ENCODE peak calls at places on chromosomes 6 and 20, in five cellular contexts. B is HAP-1, Q is NT2/D1, O is ovary, G is left ventricle myocardium inferior. F is an unnamed sample.
A peak's percentile ranks its signal among the peaks of the same experiment; 100 is the strongest.

GRCh38 chr6:19086480-19086879 is 699.3 kb downstream of the RNF144B start:
- DNase-seq in B (no peak), Q (no peak), O (no peak), G (no peak), F (no peak)

GRCh38 chr6:5671162-5671561 is 335.6 kb downstream of the NRN1 start:
- DNase-seq in B (peak; percentile 13), Q (no peak), O (no peak), G (no peak), F (no peak)

GRCh38 chr6:43681303-43681702 is 6.3 kb downstream of the MRPS18A start:
- DNase-seq in B (no peak), Q (no peak), O (no peak), G (no peak), F (no peak)

GRCh38 chr20:23086931-23087411 is 847 bp upstream of the CD93 start:
- DNase-seq in B (no peak), Q (no peak), O (no peak), G (peak; percentile 63), F (no peak)

GRCh38 chr6:89956182-89956581 is 61.9 kb downstream of the GJA10 start:
- DNase-seq in B (no peak), Q (no peak), O (no peak), G (no peak), F (no peak)

GRCh38 chr20:57829805-57830514 is 120.1 kb upstream of the PMEPA1 start:
- DNase-seq in B (no peak), Q (no peak), O (no peak), G (no peak), F (no peak)

GRCh38 chr20:61649879-61650200 is 397.8 kb downstream of the CDH4 start:
- DNase-seq in B (no peak), Q (no peak), O (no peak), G (no peak), F (no peak)

GRCh38 chr20:58017237-58017969 is 211.1 kb downstream of the ANKRD60 start:
- DNase-seq in B (no peak), Q (no peak), O (no peak), G (no peak), F (no peak)

GRCh38 chr20:31723282-31724078 is 812 bp upstream of the BCL2L1 start:
- DNase-seq in B (peak; percentile 99), Q (peak; percentile 94), O (peak; percentile 99), G (peak; percentile 99), F (peak; percentile 100)

GRCh38 chr6:11618533-11618932 is 81.0 kb downstream of the TMEM170B start:
- DNase-seq in B (no peak), Q (no peak), O (no peak), G (no peak), F (no peak)

GRCh38 chr20:31602779-31603441 is 2.2 kb upstream of the ID1 start:
- DNase-seq in B (no peak), Q (no peak), O (no peak), G (no peak), F (peak; percentile 67)

GRCh38 chr20:35939264-35939663 is 15.0 kb downstream of the SCAND1 start:
- DNase-seq in B (no peak), Q (no peak), O (no peak), G (no peak), F (no peak)

GRCh38 chr20:47205577-47206123 is 150.8 kb downstream of the ZMYND8 start:
- DNase-seq in B (peak; percentile 58), Q (peak; percentile 61), O (no peak), G (peak; percentile 79), F (peak; percentile 49)

GRCh38 chr20:43937586-43937985 is 22.9 kb downstream of the TOX2 start:
- DNase-seq in B (no peak), Q (no peak), O (no peak), G (no peak), F (no peak)

GRCh38 chr6:36911946-36912555 is 26.3 kb downstream of the C6orf89 start:
- DNase-seq in B (no peak), Q (no peak), O (no peak), G (no peak), F (no peak)

GRCh38 chr6:97189767-97190166 is 93.2 kb downstream of the MMS22L start:
- DNase-seq in B (no peak), Q (no peak), O (no peak), G (no peak), F (no peak)

GRCh38 chr20:59822291-59823029 is 111.0 kb downstream of the SYCP2 start:
- DNase-seq in B (no peak), Q (no peak), O (no peak), G (no peak), F (no peak)

GRCh38 chr6:138989098-138989983 is 1.3 kb upstream of the REPS1 start:
- DNase-seq in B (no peak), Q (no peak), O (no peak), G (no peak), F (no peak)

GRCh38 chr6:82072113-82072512 is 175.4 kb downstream of the IBTK start:
- DNase-seq in B (no peak), Q (no peak), O (no peak), G (no peak), F (no peak)

GRCh38 chr20:52269327-52269726 is 77.7 kb upstream of the ZFP64 start:
- DNase-seq in B (no peak), Q (no peak), O (no peak), G (no peak), F (no peak)

GRCh38 chr20:12591949-12592470 is 416.8 kb upstream of the SPTLC3 start:
- DNase-seq in B (no peak), Q (peak; percentile 28), O (no peak), G (no peak), F (no peak)

GRCh38 chr6:37493047-37493995 is 6.4 kb downstream of the CCDC167 start:
- DNase-seq in B (no peak), Q (no peak), O (peak; percentile 55), G (no peak), F (no peak)

GRCh38 chr6:77487808-77488425 is 24.6 kb upstream of the HTR1B start:
- DNase-seq in B (no peak), Q (no peak), O (no peak), G (no peak), F (no peak)

GRCh38 chr6:141675957-141676356 is 456.8 kb upstream of the GJE1 start:
- DNase-seq in B (no peak), Q (no peak), O (no peak), G (no peak), F (no peak)

GRCh38 chr20:45373353-45374100 is 4.6 kb downstream of the TP53TG5 start:
- DNase-seq in B (peak; percentile 96), Q (peak; percentile 76), O (peak; percentile 87), G (peak; percentile 88), F (peak; percentile 91)
- H3K4me3 ChIP-seq in B (peak overlapping the region; percentile 25), Q (peak overlapping the region; percentile 2), O (peak overlapping the region; percentile 45), G (peak overlapping the region; percentile 74), F (peak overlapping the region; percentile 7)

DNA sequence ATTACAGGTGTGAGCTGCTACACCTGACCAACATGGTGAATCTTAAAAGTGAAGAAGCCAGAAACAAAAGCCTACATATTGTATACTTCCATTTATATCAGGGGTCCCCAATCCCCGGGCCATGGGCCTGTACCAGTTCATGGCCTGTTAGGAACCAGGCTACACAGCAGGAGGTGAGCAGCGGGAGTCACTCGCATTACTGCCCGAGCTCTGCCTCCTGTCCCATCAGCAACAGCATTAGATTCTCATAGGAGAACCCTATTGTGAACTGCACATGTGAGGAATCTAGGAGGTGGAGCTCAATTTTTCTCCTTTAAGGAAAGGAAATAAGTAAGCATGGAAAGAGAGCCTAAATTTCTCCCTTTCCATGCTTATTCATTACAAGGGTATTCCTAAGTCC is 21.7 kb downstream of the CSNK2A1 start:
- DNase-seq in B (no peak), Q (no peak), O (no peak), G (no peak), F (no peak)
- H3K9me3 ChIP-seq in B (peaks cover 3% of the 10 kb centered on the region), Q (no peaks in the 10 kb centered on the region), O (no peaks in the 10 kb centered on the region), G (peaks cover 31% of the 10 kb centered on the region), F (peaks cover 16% of the 10 kb centered on the region)

GRCh38 chr6:31587791-31588777 is 2.0 kb downstream of the LST1 start:
- DNase-seq in B (no peak), Q (no peak), O (no peak), G (no peak), F (no peak)

GRCh38 chr6:31586596-31586995 is 519 bp downstream of the LST1 start:
- DNase-seq in B (no peak), Q (no peak), O (no peak), G (no peak), F (no peak)

GRCh38 chr6:31592396-31592771 is 422 bp downstream of the NCR3 start:
- DNase-seq in B (no peak), Q (no peak), O (no peak), G (no peak), F (no peak)

GRCh38 chr6:31586013-31586412 is at the start of gene LST1:
- DNase-seq in B (no peak), Q (no peak), O (no peak), G (no peak), F (no peak)

DNA sequence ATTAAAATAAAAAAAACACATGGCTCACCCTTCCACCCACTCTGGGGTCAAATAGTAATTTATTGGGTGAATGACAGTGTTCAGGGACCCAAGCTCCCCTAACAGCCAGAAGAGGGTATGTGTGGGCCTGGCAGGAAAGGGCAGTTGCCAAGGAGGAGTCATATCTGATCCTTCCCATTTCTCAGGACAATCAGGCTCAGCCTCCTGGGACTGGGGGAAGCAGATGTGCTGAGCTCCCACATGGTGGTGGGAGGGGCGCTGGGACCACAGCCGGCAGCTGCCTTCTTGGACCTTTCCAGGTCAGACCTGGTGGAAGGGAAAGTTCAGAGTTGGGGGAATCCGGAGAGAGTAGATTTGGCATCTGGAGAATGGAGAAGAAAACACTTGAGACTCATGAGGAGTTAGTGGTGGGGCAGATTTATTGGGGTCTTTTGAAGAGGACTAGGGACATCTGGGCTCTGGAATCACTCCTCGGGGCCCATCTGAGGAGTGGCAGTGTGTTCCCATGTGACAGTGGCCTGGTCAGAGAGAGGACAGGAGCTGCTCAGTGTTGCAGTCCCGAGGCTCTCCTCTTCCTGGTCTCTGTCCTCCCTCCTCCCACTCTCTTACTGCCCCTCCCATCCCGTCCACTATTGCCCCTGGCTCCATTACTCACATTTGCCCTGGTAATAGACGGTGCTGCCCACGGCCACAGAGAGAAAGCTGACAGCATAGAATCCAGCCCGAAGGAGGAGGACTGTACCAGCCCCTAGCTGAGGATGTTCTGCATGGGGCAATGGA is 3.0 kb downstream of the LST1 start:
- DNase-seq in B (no peak), Q (no peak), O (no peak), G (no peak), F (no peak)
- H3K4me1 ChIP-seq in B (no peaks in the 10 kb centered on the region), Q (peaks cover 8% of the 10 kb centered on the region), O (no peaks in the 10 kb centered on the region), G (peaks cover 3% of the 10 kb centered on the region), F (no peaks in the 10 kb centered on the region)

GRCh38 chr20:6121504-6121903 is 1.3 kb downstream of the FERMT1 start:
- DNase-seq in B (no peak), Q (no peak), O (no peak), G (no peak), F (no peak)

GRCh38 chr20:6122873-6123649 is at the start of gene FERMT1:
- DNase-seq in B (peak; percentile 83), Q (peak; percentile 44), O (peak; percentile 75), G (peak; percentile 40), F (peak; percentile 89)

GRCh38 chr20:6122111-6122872 is 538 bp downstream of the FERMT1 start:
- DNase-seq in B (peak; percentile 36), Q (no peak), O (no peak), G (no peak), F (peak; percentile 51)

GRCh38 chr20:6120491-6120988 is 2.3 kb downstream of the FERMT1 start:
- DNase-seq in B (peak; percentile 71), Q (peak; percentile 23), O (no peak), G (no peak), F (no peak)

DNA sequence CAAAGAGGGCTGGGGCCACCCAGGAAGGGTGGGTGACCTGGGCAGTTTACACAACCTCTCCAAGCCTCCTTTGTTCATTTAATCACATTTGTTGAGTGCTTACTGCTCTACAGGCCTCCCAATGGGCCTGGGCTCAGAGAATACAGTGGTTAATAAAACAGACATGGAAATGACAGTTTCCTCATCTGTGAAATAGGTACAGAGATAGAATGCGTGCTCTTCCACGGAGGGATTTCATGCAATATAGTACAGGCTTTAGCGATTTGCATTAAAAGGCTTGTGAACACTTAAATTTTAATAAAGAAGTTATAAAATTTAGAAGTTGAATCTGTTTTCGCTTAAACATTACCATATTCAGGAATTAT is 802 bp upstream of the FERMT1 start:
- DNase-seq in B (no peak), Q (no peak), O (no peak), G (no peak), F (no peak)
- H3K4me3 ChIP-seq in B (peak overlapping the region; percentile 42), Q (peak overlapping the region; percentile 55), O (no peak overlapping the region), G (peak overlapping the region; percentile 63), F (no peak overlapping the region)